ENCODE peak calls at places on chromosome 1, in four cellular contexts. P is K562, Q is GM12878, C is HepG2. H is an unnamed sample.

GRCh38 chr1:84825161-84825560 is 67.8 kb downstream of the LPAR3 start:
- DNase-seq in P (no peak), Q (no peak), C (no peak), H (no peak)

GRCh38 chr1:55285849-55286248 is 70.7 kb upstream of the USP24 start:
- DNase-seq in P (no peak), Q (no peak), C (no peak), H (no peak)

GRCh38 chr1:162672678-162673259 is 40.5 kb downstream of the DDR2 start:
- DNase-seq in P (no peak), Q (no peak), C (no peak), H (no peak)

GRCh38 chr1:22789356-22789994 is 78.8 kb downstream of the EPHB2 start:
- DNase-seq in P (no peak), Q (no peak), C (no peak), H (no peak)

GRCh38 chr1:171879556-171879955 is 38.3 kb downstream of the DNM3 start:
- DNase-seq in P (no peak), Q (no peak), C (no peak), H (no peak)

GRCh38 chr1:170533331-170533730 is 1.4 kb downstream of the GORAB start:
- DNase-seq in P (no peak), Q (no peak), C (no peak), H (no peak)

GRCh38 chr1:89529196-89529595 is 4.6 kb downstream of the LRRC8B start:
- DNase-seq in P (no peak), Q (no peak), C (no peak), H (no peak)

GRCh38 chr1:17363771-17364170 is 8.2 kb upstream of the PADI6 start:
- DNase-seq in P (no peak), Q (no peak), C (no peak), H (no peak)

GRCh38 chr1:14733779-14734140 is 135.3 kb downstream of the KAZN start:
- DNase-seq in P (no peak), Q (no peak), C (no peak), H (no peak)

GRCh38 chr1:207002731-207003146 is 29.8 kb downstream of the C1orf116 start:
- DNase-seq in P (no peak), Q (no peak), C (no peak), H (no peak)

GRCh38 chr1:91883470-91883869 is 2.5 kb downstream of the TGFBR3 start:
- DNase-seq in P (peak), Q (no peak), C (peak), H (peak)
- TF ChIP-seq CTCF in P (peak), Q (peak), C (peak), H (peak)

GRCh38 chr1:69569281-69569970 is 1.7 kb downstream of the LRRC7 start:
- DNase-seq in P (no peak), Q (no peak), C (no peak), H (peak)
- TF ChIP-seq FOXM1 in P (no peak), Q (no peak), C (no peak), H (no peak)

DNA sequence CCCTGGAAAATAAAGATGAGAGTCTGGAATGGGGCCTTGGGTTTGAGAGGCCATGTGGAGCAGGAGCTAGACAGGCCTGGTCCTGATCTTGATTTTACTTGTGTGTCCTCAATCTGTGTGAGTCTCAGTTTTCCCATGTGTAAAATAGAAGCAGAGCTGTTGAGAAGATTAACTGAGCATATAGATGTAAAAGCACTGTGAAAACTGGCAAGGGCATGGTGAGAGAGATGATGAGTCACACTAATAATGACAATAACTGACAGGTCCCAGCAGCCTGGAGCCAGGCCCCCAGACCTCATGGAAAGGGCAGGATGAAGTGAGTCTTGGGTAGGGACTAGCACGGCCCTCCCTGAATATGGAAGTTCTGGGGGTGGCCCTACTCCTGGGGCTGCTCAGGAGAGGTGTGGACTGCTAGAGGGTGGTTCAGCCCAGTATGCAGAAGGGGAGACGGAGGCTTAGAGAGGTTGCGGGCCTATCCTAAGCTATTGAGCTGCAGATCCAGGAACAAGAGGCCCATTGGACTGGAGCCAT is 2.8 kb upstream of the AHDC1 start:
- DNase-seq in P (no peak), Q (no peak), C (peak), H (no peak)
- TF ChIP-seq SIN3A in P (no peak), Q (no peak), C (peak), H (no peak)

DNA sequence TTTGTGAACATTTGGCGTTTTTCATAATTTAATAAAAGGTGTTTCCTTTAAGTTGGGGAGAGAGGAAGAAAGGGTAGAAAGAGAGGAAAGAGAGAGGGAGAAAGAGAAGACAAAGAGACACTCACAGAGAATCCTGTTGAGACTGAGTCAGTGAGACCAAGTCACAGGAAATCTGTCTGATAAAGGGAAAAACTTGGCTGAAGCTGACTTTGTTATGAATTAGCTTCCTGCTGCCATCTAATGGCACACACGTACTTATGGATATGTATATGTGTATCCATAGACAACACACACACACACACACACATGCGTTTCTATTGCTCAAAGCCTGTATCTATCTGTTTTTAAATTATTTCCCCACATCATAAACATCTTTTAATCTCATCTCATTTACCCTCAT is 42.5 kb upstream of the DISC1 start:
- DNase-seq in P (no peak), Q (no peak), C (peak), H (peak)
- TF ChIP-seq CTCF in P (peak), Q (peak), C (peak), H (peak)